ENCODE peak calls at places on chromosome 19, in ten cellular contexts. One of them, this sample, is unnamed.

GRCh38 chr19:10043286-10043927 is 30.1 kb downstream of the RDH8 start:
- DNase-seq in NCI-H748 treated with DMSO at 0.1 percent for 48 hours: no peak
- DNase-seq in caudate nucleus: no peak
- DNase-seq in esophagus muscularis mucosa: no peak
- DNase-seq in bronchial epithelial cell: no peak
- DNase-seq in MV-4-11: no peak
- DNase-seq in HS-27A: peak
- DNase-seq in tibial nerve: no peak
- DNase-seq in NCI-H226: no peak
- DNase-seq in adrenal gland: no peak
- DNase-seq in this sample: peak

GRCh38 chr19:4633140-4633967 is 6.0 kb upstream of the TNFAIP8L1 start:
- DNase-seq in NCI-H748 treated with DMSO at 0.1 percent for 48 hours: peak
- DNase-seq in caudate nucleus: peak
- DNase-seq in esophagus muscularis mucosa: no peak
- DNase-seq in bronchial epithelial cell: peak
- DNase-seq in MV-4-11: peak
- DNase-seq in HS-27A: no peak
- DNase-seq in tibial nerve: peak
- DNase-seq in NCI-H226: peak
- DNase-seq in adrenal gland: peak
- DNase-seq in this sample: peak

GRCh38 chr19:4362871-4363545 is 19.6 kb downstream of the MPND start:
- DNase-seq in NCI-H748 treated with DMSO at 0.1 percent for 48 hours: no peak
- DNase-seq in caudate nucleus: no peak
- DNase-seq in esophagus muscularis mucosa: no peak
- DNase-seq in bronchial epithelial cell: no peak
- DNase-seq in MV-4-11: no peak
- DNase-seq in HS-27A: no peak
- DNase-seq in tibial nerve: no peak
- DNase-seq in NCI-H226: peak
- DNase-seq in adrenal gland: no peak
- DNase-seq in this sample: no peak

GRCh38 chr19:1661995-1662394 is 9.6 kb upstream of the TCF3 start:
- DNase-seq in NCI-H748 treated with DMSO at 0.1 percent for 48 hours: no peak
- DNase-seq in caudate nucleus: no peak
- DNase-seq in esophagus muscularis mucosa: no peak
- DNase-seq in bronchial epithelial cell: no peak
- DNase-seq in MV-4-11: no peak
- DNase-seq in HS-27A: no peak
- DNase-seq in tibial nerve: no peak
- DNase-seq in NCI-H226: no peak
- DNase-seq in adrenal gland: no peak
- DNase-seq in this sample: no peak

GRCh38 chr19:18898081-18898532 is 2.1 kb upstream of the CERS1 start:
- DNase-seq in NCI-H748 treated with DMSO at 0.1 percent for 48 hours: no peak
- DNase-seq in caudate nucleus: no peak
- DNase-seq in esophagus muscularis mucosa: no peak
- DNase-seq in bronchial epithelial cell: no peak
- DNase-seq in MV-4-11: no peak
- DNase-seq in HS-27A: no peak
- DNase-seq in tibial nerve: no peak
- DNase-seq in NCI-H226: no peak
- DNase-seq in adrenal gland: no peak
- DNase-seq in this sample: no peak

GRCh38 chr19:4284176-4284958 is 5.3 kb downstream of the SHD start:
- DNase-seq in NCI-H748 treated with DMSO at 0.1 percent for 48 hours: no peak
- DNase-seq in caudate nucleus: no peak
- DNase-seq in esophagus muscularis mucosa: no peak
- DNase-seq in bronchial epithelial cell: no peak
- DNase-seq in MV-4-11: no peak
- DNase-seq in HS-27A: no peak
- DNase-seq in tibial nerve: no peak
- DNase-seq in NCI-H226: peak
- DNase-seq in adrenal gland: no peak
- DNase-seq in this sample: no peak

GRCh38 chr19:17522988-17523872 is 11.8 kb downstream of the PGLS start:
- DNase-seq in NCI-H748 treated with DMSO at 0.1 percent for 48 hours: no peak
- DNase-seq in caudate nucleus: peak
- DNase-seq in esophagus muscularis mucosa: no peak
- DNase-seq in bronchial epithelial cell: no peak
- DNase-seq in MV-4-11: peak
- DNase-seq in HS-27A: no peak
- DNase-seq in tibial nerve: peak
- DNase-seq in NCI-H226: no peak
- DNase-seq in adrenal gland: peak
- DNase-seq in this sample: no peak

GRCh38 chr19:19059837-19060611 is 3.8 kb upstream of the SLC25A42 start:
- DNase-seq in NCI-H748 treated with DMSO at 0.1 percent for 48 hours: no peak
- DNase-seq in caudate nucleus: no peak
- DNase-seq in esophagus muscularis mucosa: no peak
- DNase-seq in bronchial epithelial cell: no peak
- DNase-seq in MV-4-11: no peak
- DNase-seq in HS-27A: no peak
- DNase-seq in tibial nerve: no peak
- DNase-seq in NCI-H226: no peak
- DNase-seq in adrenal gland: no peak
- DNase-seq in this sample: no peak

GRCh38 chr19:28864577-28865042 is 348.3 kb downstream of the UQCRFS1 start:
- DNase-seq in NCI-H748 treated with DMSO at 0.1 percent for 48 hours: no peak
- DNase-seq in caudate nucleus: no peak
- DNase-seq in esophagus muscularis mucosa: no peak
- DNase-seq in bronchial epithelial cell: no peak
- DNase-seq in MV-4-11: no peak
- DNase-seq in HS-27A: no peak
- DNase-seq in tibial nerve: no peak
- DNase-seq in NCI-H226: peak
- DNase-seq in adrenal gland: peak
- DNase-seq in this sample: no peak